ENCODE peak calls at places on chromosomes 16 and 17, in ten cellular contexts. A, N, D, R, X, P, W, V, O and K are unnamed samples.

GRCh38 chr17:77471984-77472836 is 331.4 kb downstream of the SEC14L1 start:
- DNase-seq in A (peak), N (no peak), D (peak), R (peak), X (peak), P (no peak), W (no peak), V (peak), O (no peak), K (peak)

GRCh38 chr16:48447428-48447827 is 62.2 kb upstream of the SIAH1 start:
- DNase-seq in A (no peak), N (no peak), D (no peak), R (no peak), X (no peak), P (no peak), W (no peak), V (peak), O (no peak), K (no peak)

GRCh38 chr16:68416057-68417046 is 32.0 kb downstream of the SMPD3 start:
- DNase-seq in A (no peak), N (no peak), D (peak), R (no peak), X (peak), P (no peak), W (no peak), V (no peak), O (no peak), K (peak)

GRCh38 chr17:66904760-66905637 is 59.5 kb upstream of the CACNG4 start:
- DNase-seq in A (no peak), N (no peak), D (no peak), R (no peak), X (peak), P (peak), W (no peak), V (no peak), O (no peak), K (peak)

GRCh38 chr17:30716461-30717289 is 107.8 kb downstream of the CRLF3 start:
- DNase-seq in A (no peak), N (no peak), D (no peak), R (peak), X (no peak), P (no peak), W (no peak), V (peak), O (peak), K (no peak)

GRCh38 chr17:6075050-6075449 is 4.9 kb downstream of the WSCD1 start:
- DNase-seq in A (no peak), N (no peak), D (no peak), R (no peak), X (no peak), P (no peak), W (no peak), V (no peak), O (no peak), K (no peak)

GRCh38 chr17:48770954-48771353 is 42.4 kb upstream of the HOXB13 start:
- DNase-seq in A (no peak), N (no peak), D (no peak), R (no peak), X (no peak), P (no peak), W (no peak), V (no peak), O (no peak), K (no peak)

GRCh38 chr17:34364741-34365140 is 1.7 kb upstream of the CCL1 start:
- DNase-seq in A (no peak), N (peak), D (no peak), R (no peak), X (no peak), P (no peak), W (no peak), V (no peak), O (no peak), K (no peak)

GRCh38 chr16:88329726-88330700 is 52.7 kb upstream of the ZNF469 start:
- DNase-seq in A (no peak), N (no peak), D (no peak), R (no peak), X (no peak), P (no peak), W (no peak), V (no peak), O (no peak), K (no peak)

GRCh38 chr17:61410555-61411089 is 11.0 kb downstream of the TBX2 start:
- DNase-seq in A (no peak), N (no peak), D (peak), R (peak), X (peak), P (no peak), W (no peak), V (peak), O (peak), K (peak)

GRCh38 chr16:67277999-67278772 is 1.1 kb upstream of the PLEKHG4 start:
- DNase-seq in A (no peak), N (no peak), D (no peak), R (peak), X (no peak), P (peak), W (no peak), V (no peak), O (no peak), K (no peak)

GRCh38 chr16:53612003-53612402 is 91.7 kb downstream of the RPGRIP1L start:
- DNase-seq in A (no peak), N (no peak), D (no peak), R (no peak), X (no peak), P (peak), W (no peak), V (no peak), O (no peak), K (no peak)

GRCh38 chr17:10513284-10514067 is 4.9 kb downstream of the MYH1 start:
- DNase-seq in A (no peak), N (no peak), D (no peak), R (peak), X (no peak), P (no peak), W (no peak), V (no peak), O (no peak), K (no peak)

GRCh38 chr16:68247400-68247799 is 2.2 kb downstream of the PLA2G15 start:
- DNase-seq in A (no peak), N (no peak), D (no peak), R (no peak), X (no peak), P (no peak), W (no peak), V (no peak), O (no peak), K (no peak)

GRCh38 chr17:31134526-31134925 is 39.7 kb downstream of the NF1 start:
- DNase-seq in A (no peak), N (no peak), D (no peak), R (no peak), X (no peak), P (no peak), W (no peak), V (no peak), O (no peak), K (no peak)

GRCh38 chr17:34436607-34437006 is 73.6 kb upstream of the CCL1 start:
- DNase-seq in A (no peak), N (no peak), D (no peak), R (peak), X (no peak), P (no peak), W (no peak), V (no peak), O (no peak), K (no peak)

GRCh38 chr16:47059991-47060390 is 83.8 kb downstream of the NETO2 start:
- DNase-seq in A (no peak), N (no peak), D (no peak), R (no peak), X (no peak), P (no peak), W (no peak), V (peak), O (no peak), K (no peak)
- TF ChIP-seq CTCF in A (no peak), N (no peak), D (no peak), R (peak), X (no peak), P (no peak), W (no peak), V (no peak), O (no peak), K (no peak)

GRCh38 chr16:64478258-64478906 is 643.5 kb downstream of the CDH11 start:
- DNase-seq in A (no peak), N (no peak), D (no peak), R (no peak), X (no peak), P (peak), W (no peak), V (no peak), O (no peak), K (no peak)
- TF ChIP-seq POLR2AphosphoS5 in A (no peak), N (no peak), D (no peak), R (no peak), X (no peak), P (no peak), W (no peak), V (no peak), O (no peak), K (no peak)

DNA sequence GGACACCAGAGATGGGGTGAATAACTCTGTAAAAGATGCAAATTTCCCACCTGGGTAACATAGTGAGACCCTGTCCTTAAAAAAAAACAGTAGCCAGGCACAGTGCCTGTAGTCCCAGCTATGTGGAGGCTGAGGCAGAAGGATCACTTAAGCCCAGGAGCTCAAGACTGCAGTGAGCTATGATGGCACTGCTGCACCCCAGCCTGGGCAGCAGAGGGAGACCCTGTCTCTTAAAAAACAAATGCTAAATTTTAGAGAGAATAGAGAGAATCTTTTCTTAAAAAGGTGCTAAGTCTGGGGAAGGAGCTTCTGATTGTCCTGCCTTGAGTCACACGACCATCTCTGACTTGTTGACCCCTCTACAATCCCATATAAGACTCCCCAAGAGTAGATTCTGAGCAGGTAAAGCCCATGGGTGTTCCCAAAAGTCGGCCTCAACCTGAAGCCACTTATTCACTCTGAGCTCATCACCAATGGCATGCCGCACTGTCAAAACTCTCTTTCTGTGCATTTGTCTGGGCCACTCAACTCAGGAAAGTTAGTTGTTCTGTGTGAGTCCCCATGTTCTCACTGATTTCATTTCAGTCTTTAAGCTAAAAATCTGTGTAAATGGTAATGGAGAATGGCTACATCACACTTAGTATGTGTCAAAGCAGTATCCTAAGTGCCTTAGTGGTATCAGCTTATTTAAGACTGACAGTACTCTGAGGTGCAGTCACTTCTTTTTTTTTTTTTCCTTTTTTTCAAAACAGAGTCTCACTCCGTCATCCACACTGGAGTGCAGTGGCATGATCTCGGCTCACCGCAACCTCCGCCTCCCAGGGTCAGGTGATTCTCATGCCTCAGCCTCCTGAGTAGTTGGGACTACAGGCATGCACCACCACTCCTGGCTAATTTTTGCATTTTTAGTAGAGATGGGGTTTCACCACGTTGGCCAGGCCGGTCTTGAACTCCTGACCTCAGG is 41.6 kb downstream of the PRKCB start:
- DNase-seq in A (no peak), N (no peak), D (no peak), R (no peak), X (no peak), P (no peak), W (no peak), V (no peak), O (no peak), K (no peak)
- TF ChIP-seq CTCF in A (peak), N (peak), D (peak), R (peak), X (no peak), P (no peak), W (no peak), V (no peak), O (no peak), K (no peak)

GRCh38 chr17:41835800-41836549 is at the start of gene NT5C3B:
- DNase-seq in A (peak), N (no peak), D (peak), R (peak), X (peak), P (peak), W (peak), V (peak), O (no peak), K (peak)
- TF ChIP-seq POLR2AphosphoS5 in A (no peak), N (peak), D (peak), R (peak), X (peak), P (peak), W (peak), V (peak), O (no peak), K (no peak)

GRCh38 chr17:41912925-41913324 is 5.8 kb downstream of the ACLY start:
- DNase-seq in A (no peak), N (no peak), D (no peak), R (no peak), X (no peak), P (no peak), W (no peak), V (no peak), O (no peak), K (no peak)
- TF ChIP-seq CTCF in A (no peak), N (no peak), D (no peak), R (no peak), X (no peak), P (no peak), W (no peak), V (no peak), O (no peak), K (no peak)

GRCh38 chr17:71909155-71909554 is 211.7 kb upstream of the SOX9 start:
- DNase-seq in A (no peak), N (no peak), D (no peak), R (no peak), X (no peak), P (no peak), W (no peak), V (no peak), O (no peak), K (no peak)

GRCh38 chr17:71914812-71915211 is 206.0 kb upstream of the SOX9 start:
- DNase-seq in A (no peak), N (no peak), D (no peak), R (no peak), X (no peak), P (no peak), W (no peak), V (no peak), O (no peak), K (no peak)

GRCh38 chr17:71905632-71906031 is 215.2 kb upstream of the SOX9 start:
- DNase-seq in A (no peak), N (no peak), D (no peak), R (no peak), X (no peak), P (no peak), W (no peak), V (no peak), O (no peak), K (no peak)

GRCh38 chr17:71914042-71914441 is 206.8 kb upstream of the SOX9 start:
- DNase-seq in A (no peak), N (no peak), D (no peak), R (no peak), X (no peak), P (no peak), W (no peak), V (no peak), O (no peak), K (no peak)

GRCh38 chr17:71910002-71910401 is 210.8 kb upstream of the SOX9 start:
- DNase-seq in A (no peak), N (no peak), D (no peak), R (no peak), X (no peak), P (no peak), W (no peak), V (no peak), O (no peak), K (no peak)
- TF ChIP-seq POLR2AphosphoS5 in A (no peak), N (no peak), D (no peak), R (no peak), X (no peak), P (no peak), W (no peak), V (no peak), O (no peak), K (no peak)